ENCODE peak calls at places on chromosome 1, in nine cellular contexts. One of them, this sample, is unnamed.
A peak's percentile ranks its signal among the peaks of the same experiment; 100 is the strongest.

GRCh38 chr1:206693592-206693991 is 8.9 kb downstream of the MAPKAPK2 start:
- DNase-seq in neural progenitor cell: no peak
- DNase-seq in IMR-90: peak; percentile 50
- DNase-seq in mammary epithelial cell: no peak
- DNase-seq in neuronal stem cell: no peak
- DNase-seq in MM.1S: no peak
- DNase-seq in osteoblast: peak; percentile 92
- DNase-seq in hepatocyte: no peak
- DNase-seq in fibroblast of lung: peak; percentile 31
- DNase-seq in this sample: no peak

GRCh38 chr1:229420765-229421164 is 13.1 kb downstream of the ACTA1 start:
- DNase-seq in neural progenitor cell: no peak
- DNase-seq in IMR-90: no peak
- DNase-seq in mammary epithelial cell: no peak
- DNase-seq in neuronal stem cell: no peak
- DNase-seq in MM.1S: no peak
- DNase-seq in osteoblast: no peak
- DNase-seq in hepatocyte: no peak
- DNase-seq in fibroblast of lung: no peak
- DNase-seq in this sample: peak; percentile 20

GRCh38 chr1:39268112-39268581 is 63.7 kb downstream of the MACF1 start:
- DNase-seq in neural progenitor cell: peak; percentile 64
- DNase-seq in IMR-90: peak; percentile 90
- DNase-seq in mammary epithelial cell: peak; percentile 83
- DNase-seq in neuronal stem cell: peak; percentile 27
- DNase-seq in MM.1S: peak; percentile 77
- DNase-seq in osteoblast: peak; percentile 84
- DNase-seq in hepatocyte: peak; percentile 49
- DNase-seq in fibroblast of lung: peak; percentile 93
- DNase-seq in this sample: no peak

GRCh38 chr1:14810631-14811325 is 212.3 kb downstream of the KAZN start:
- DNase-seq in neural progenitor cell: no peak
- DNase-seq in IMR-90: no peak
- DNase-seq in mammary epithelial cell: no peak
- DNase-seq in neuronal stem cell: no peak
- DNase-seq in MM.1S: no peak
- DNase-seq in osteoblast: no peak
- DNase-seq in hepatocyte: no peak
- DNase-seq in fibroblast of lung: no peak
- DNase-seq in this sample: no peak

GRCh38 chr1:204672482-204673216 is 12.9 kb downstream of the LRRN2 start:
- DNase-seq in neural progenitor cell: no peak
- DNase-seq in IMR-90: no peak
- DNase-seq in mammary epithelial cell: no peak
- DNase-seq in neuronal stem cell: no peak
- DNase-seq in MM.1S: no peak
- DNase-seq in osteoblast: peak; percentile 21
- DNase-seq in hepatocyte: no peak
- DNase-seq in fibroblast of lung: no peak
- DNase-seq in this sample: no peak

GRCh38 chr1:81679972-81680371 is 120.8 kb upstream of the ADGRL2 start:
- DNase-seq in neural progenitor cell: peak; percentile 82
- DNase-seq in IMR-90: peak; percentile 45
- DNase-seq in mammary epithelial cell: no peak
- DNase-seq in neuronal stem cell: peak; percentile 35
- DNase-seq in MM.1S: no peak
- DNase-seq in osteoblast: no peak
- DNase-seq in hepatocyte: peak; percentile 59
- DNase-seq in fibroblast of lung: peak; percentile 61
- DNase-seq in this sample: no peak

GRCh38 chr1:175317309-175317708 is 124.7 kb upstream of the KIAA0040 start:
- DNase-seq in neural progenitor cell: peak; percentile 23
- DNase-seq in IMR-90: no peak
- DNase-seq in mammary epithelial cell: no peak
- DNase-seq in neuronal stem cell: no peak
- DNase-seq in MM.1S: peak; percentile 26
- DNase-seq in osteoblast: no peak
- DNase-seq in hepatocyte: no peak
- DNase-seq in fibroblast of lung: peak; percentile 3
- DNase-seq in this sample: peak; percentile 39

GRCh38 chr1:243227596-243227995 is 27.5 kb downstream of the CEP170 start:
- DNase-seq in neural progenitor cell: no peak
- DNase-seq in IMR-90: no peak
- DNase-seq in mammary epithelial cell: no peak
- DNase-seq in neuronal stem cell: no peak
- DNase-seq in MM.1S: no peak
- DNase-seq in osteoblast: no peak
- DNase-seq in hepatocyte: no peak
- DNase-seq in fibroblast of lung: no peak
- DNase-seq in this sample: no peak

GRCh38 chr1:29647581-29647980 is 411.3 kb downstream of the PTPRU start:
- DNase-seq in neural progenitor cell: no peak
- DNase-seq in IMR-90: peak; percentile 15
- DNase-seq in mammary epithelial cell: peak; percentile 51
- DNase-seq in neuronal stem cell: no peak
- DNase-seq in MM.1S: no peak
- DNase-seq in osteoblast: no peak
- DNase-seq in hepatocyte: no peak
- DNase-seq in fibroblast of lung: peak; percentile 17
- DNase-seq in this sample: no peak

GRCh38 chr1:112177314-112177713 is 187.8 kb upstream of the KCND3 start:
- DNase-seq in neural progenitor cell: no peak
- DNase-seq in IMR-90: no peak
- DNase-seq in mammary epithelial cell: no peak
- DNase-seq in neuronal stem cell: no peak
- DNase-seq in MM.1S: no peak
- DNase-seq in osteoblast: no peak
- DNase-seq in hepatocyte: no peak
- DNase-seq in fibroblast of lung: no peak
- DNase-seq in this sample: no peak

GRCh38 chr1:112169517-112169916 is 180.0 kb upstream of the KCND3 start:
- DNase-seq in neural progenitor cell: no peak
- DNase-seq in IMR-90: no peak
- DNase-seq in mammary epithelial cell: no peak
- DNase-seq in neuronal stem cell: no peak
- DNase-seq in MM.1S: no peak
- DNase-seq in osteoblast: no peak
- DNase-seq in hepatocyte: no peak
- DNase-seq in fibroblast of lung: no peak
- DNase-seq in this sample: no peak

DNA sequence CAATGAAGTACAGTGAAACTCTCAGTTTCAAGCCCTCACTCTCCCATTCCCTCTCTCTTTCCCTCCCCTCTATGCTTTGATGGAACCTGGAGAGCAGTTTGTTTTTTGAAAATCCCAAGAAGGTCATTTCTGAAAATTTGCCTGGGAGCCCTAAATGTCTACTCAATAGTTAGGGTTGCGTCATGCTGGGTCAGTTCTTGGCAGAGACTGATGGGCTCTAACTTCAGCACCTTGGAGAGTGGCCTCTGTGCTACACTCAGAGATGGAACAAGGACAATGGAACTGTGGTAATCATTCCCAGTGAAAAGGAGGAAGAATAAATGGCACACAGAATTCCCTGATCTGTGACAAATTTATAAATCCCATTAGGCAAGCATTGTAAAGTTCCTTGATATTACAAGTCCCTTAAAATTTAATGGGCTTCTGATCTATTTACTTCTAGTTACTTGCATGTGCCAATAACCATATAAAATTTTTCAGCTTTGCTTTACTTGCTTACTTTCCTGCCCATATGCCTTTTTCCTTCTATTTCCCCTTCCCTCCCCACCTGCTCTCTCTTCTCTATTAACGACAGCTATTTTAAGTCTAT is 182.9 kb upstream of the KCND3 start:
- DNase-seq in neural progenitor cell: peak; percentile 90
- DNase-seq in IMR-90: peak; percentile 34
- DNase-seq in mammary epithelial cell: peak; percentile 48
- DNase-seq in neuronal stem cell: peak; percentile 77
- DNase-seq in MM.1S: peak; percentile 8
- DNase-seq in osteoblast: peak; percentile 59
- DNase-seq in hepatocyte: peak; percentile 84
- DNase-seq in fibroblast of lung: peak; percentile 49
- DNase-seq in this sample: peak; percentile 7
- H3K36me3 ChIP-seq in neural progenitor cell: no peaks in the 10 kb centered on the region
- H3K36me3 ChIP-seq in IMR-90: no peaks in the 10 kb centered on the region
- H3K36me3 ChIP-seq in mammary epithelial cell: no peaks in the 10 kb centered on the region
- H3K36me3 ChIP-seq in neuronal stem cell: no peaks in the 10 kb centered on the region
- H3K36me3 ChIP-seq in MM.1S: no peaks in the 10 kb centered on the region
- H3K36me3 ChIP-seq in osteoblast: no peaks in the 10 kb centered on the region
- H3K36me3 ChIP-seq in hepatocyte: no peaks in the 10 kb centered on the region
- H3K36me3 ChIP-seq in fibroblast of lung: no peaks in the 10 kb centered on the region
- H3K36me3 ChIP-seq in this sample: no peaks in the 10 kb centered on the region

DNA sequence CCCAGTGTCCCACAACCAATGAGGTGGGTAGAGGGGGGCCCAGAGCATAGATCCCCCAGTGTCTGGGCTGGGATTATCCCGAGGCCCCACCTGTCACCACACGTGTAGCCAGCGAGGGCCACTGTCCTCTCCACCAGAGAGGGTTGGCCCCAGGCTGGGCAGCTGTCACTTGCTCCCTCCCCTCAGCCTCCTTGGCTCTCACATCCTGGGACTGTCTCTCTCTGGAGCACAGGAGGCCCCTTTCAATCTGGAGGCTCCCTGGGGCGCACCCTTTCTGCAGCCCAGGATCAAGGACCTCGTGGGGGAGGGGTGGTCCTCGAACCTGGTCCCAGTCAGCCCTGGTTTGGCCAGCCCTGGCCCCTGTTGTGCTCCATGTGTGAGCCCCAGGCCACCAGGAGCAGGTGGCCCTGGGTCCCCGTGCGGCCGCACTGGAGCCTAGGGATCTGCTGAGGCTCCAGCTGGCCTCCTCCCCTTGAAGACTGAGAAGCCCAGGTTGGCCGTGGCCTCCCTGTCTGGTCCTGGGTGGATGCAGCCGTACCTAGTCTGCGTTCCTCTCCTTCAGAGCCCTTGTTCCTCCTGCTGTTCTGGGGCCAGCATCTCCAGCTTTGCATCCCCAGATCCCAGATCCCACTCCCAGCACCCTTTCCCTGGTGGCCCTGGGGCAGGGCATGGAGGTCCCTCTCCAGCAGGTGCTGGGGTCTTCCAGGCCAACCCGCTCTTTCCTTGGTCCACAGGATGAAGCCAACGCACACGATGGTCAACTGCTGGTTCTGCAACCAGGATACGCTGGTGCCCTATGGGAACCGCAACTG is 6.7 kb downstream of the TMEM201 start:
- DNase-seq in neural progenitor cell: no peak
- DNase-seq in IMR-90: no peak
- DNase-seq in mammary epithelial cell: no peak
- DNase-seq in neuronal stem cell: no peak
- DNase-seq in MM.1S: no peak
- DNase-seq in osteoblast: peak; percentile 68
- DNase-seq in hepatocyte: no peak
- DNase-seq in fibroblast of lung: no peak
- DNase-seq in this sample: no peak
- H3K4me1 ChIP-seq in neural progenitor cell: peaks cover 48% of the 10 kb centered on the region
- H3K4me1 ChIP-seq in IMR-90: peaks cover 10% of the 10 kb centered on the region
- H3K4me1 ChIP-seq in mammary epithelial cell: peaks cover 19% of the 10 kb centered on the region
- H3K4me1 ChIP-seq in neuronal stem cell: peaks cover 41% of the 10 kb centered on the region
- H3K4me1 ChIP-seq in MM.1S: peaks cover 2% of the 10 kb centered on the region
- H3K4me1 ChIP-seq in osteoblast: peaks cover 7% of the 10 kb centered on the region
- H3K4me1 ChIP-seq in hepatocyte: peaks cover 5% of the 10 kb centered on the region
- H3K4me1 ChIP-seq in fibroblast of lung: peaks cover 4% of the 10 kb centered on the region
- H3K4me1 ChIP-seq in this sample: peaks cover 33% of the 10 kb centered on the region

GRCh38 chr1:110673805-110674336 is 869 bp downstream of the KCNA3 start:
- DNase-seq in neural progenitor cell: no peak
- DNase-seq in IMR-90: no peak
- DNase-seq in mammary epithelial cell: no peak
- DNase-seq in neuronal stem cell: no peak
- DNase-seq in MM.1S: no peak
- DNase-seq in osteoblast: peak; percentile 14
- DNase-seq in hepatocyte: no peak
- DNase-seq in fibroblast of lung: no peak
- DNase-seq in this sample: peak; percentile 28
- H3K4me2 ChIP-seq in neural progenitor cell: peak overlapping the region; percentile 83
- H3K4me2 ChIP-seq in IMR-90: no peak overlapping the region
- H3K4me2 ChIP-seq in mammary epithelial cell: peak overlapping the region; percentile 71
- H3K4me2 ChIP-seq in neuronal stem cell: peak overlapping the region; percentile 84
- H3K4me2 ChIP-seq in MM.1S: peak overlapping the region; percentile 87
- H3K4me2 ChIP-seq in osteoblast: no peak overlapping the region
- H3K4me2 ChIP-seq in hepatocyte: peak overlapping the region; percentile 98
- H3K4me2 ChIP-seq in fibroblast of lung: peak overlapping the region; percentile 84
- H3K4me2 ChIP-seq in this sample: peak overlapping the region; percentile 90

GRCh38 chr1:151287341-151287699 is 5.2 kb downstream of the ZNF687 start:
- DNase-seq in neural progenitor cell: no peak
- DNase-seq in IMR-90: no peak
- DNase-seq in mammary epithelial cell: no peak
- DNase-seq in neuronal stem cell: no peak
- DNase-seq in MM.1S: no peak
- DNase-seq in osteoblast: no peak
- DNase-seq in hepatocyte: no peak
- DNase-seq in fibroblast of lung: no peak
- DNase-seq in this sample: no peak

GRCh38 chr1:151289080-151289935 is 7.2 kb downstream of the ZNF687 start:
- DNase-seq in neural progenitor cell: no peak
- DNase-seq in IMR-90: no peak
- DNase-seq in mammary epithelial cell: no peak
- DNase-seq in neuronal stem cell: no peak
- DNase-seq in MM.1S: no peak
- DNase-seq in osteoblast: peak; percentile 80
- DNase-seq in hepatocyte: no peak
- DNase-seq in fibroblast of lung: no peak
- DNase-seq in this sample: no peak

GRCh38 chr1:151288502-151288901 is 6.4 kb downstream of the ZNF687 start:
- DNase-seq in neural progenitor cell: no peak
- DNase-seq in IMR-90: no peak
- DNase-seq in mammary epithelial cell: no peak
- DNase-seq in neuronal stem cell: no peak
- DNase-seq in MM.1S: no peak
- DNase-seq in osteoblast: no peak
- DNase-seq in hepatocyte: no peak
- DNase-seq in fibroblast of lung: no peak
- DNase-seq in this sample: no peak

GRCh38 chr1:151286619-151287340 is 4.7 kb downstream of the ZNF687 start:
- DNase-seq in neural progenitor cell: no peak
- DNase-seq in IMR-90: no peak
- DNase-seq in mammary epithelial cell: no peak
- DNase-seq in neuronal stem cell: no peak
- DNase-seq in MM.1S: no peak
- DNase-seq in osteoblast: peak; percentile 76
- DNase-seq in hepatocyte: no peak
- DNase-seq in fibroblast of lung: no peak
- DNase-seq in this sample: no peak

DNA sequence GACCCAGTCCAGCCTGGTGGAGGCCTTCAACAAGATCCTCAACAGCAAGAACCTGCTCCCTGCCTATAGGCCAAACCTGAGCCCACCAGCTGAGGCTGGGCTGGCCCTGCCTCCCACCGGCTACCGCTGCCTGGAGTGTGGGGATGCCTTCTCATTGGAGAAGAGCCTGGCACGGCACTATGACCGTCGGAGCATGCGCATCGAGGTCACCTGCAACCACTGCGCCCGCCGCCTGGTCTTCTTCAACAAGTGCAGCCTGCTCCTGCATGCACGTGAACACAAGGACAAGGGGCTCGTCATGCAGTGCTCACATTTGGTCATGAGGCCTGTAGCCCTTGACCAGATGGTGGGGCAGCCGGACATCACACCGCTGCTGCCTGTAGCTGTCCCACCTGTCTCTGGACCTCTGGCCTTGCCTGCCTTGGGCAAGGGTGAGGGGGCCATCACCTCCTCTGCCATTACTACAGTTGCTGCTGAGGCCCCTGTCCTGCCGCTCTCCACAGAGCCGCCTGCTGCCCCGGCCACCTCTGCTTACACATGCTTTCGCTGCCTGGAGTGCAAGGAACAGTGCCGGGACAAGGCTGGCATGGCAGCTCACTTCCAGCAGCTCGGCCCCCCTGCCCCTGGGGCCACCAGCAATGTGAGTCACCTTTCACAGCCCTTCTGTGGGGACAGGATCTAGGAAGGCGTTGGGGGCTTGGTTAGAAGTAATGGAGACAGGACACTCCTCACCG is 5.8 kb downstream of the ZNF687 start:
- DNase-seq in neural progenitor cell: no peak
- DNase-seq in IMR-90: no peak
- DNase-seq in mammary epithelial cell: no peak
- DNase-seq in neuronal stem cell: no peak
- DNase-seq in MM.1S: no peak
- DNase-seq in osteoblast: peak; percentile 81
- DNase-seq in hepatocyte: no peak
- DNase-seq in fibroblast of lung: no peak
- DNase-seq in this sample: no peak
- H3K36me3 ChIP-seq in neural progenitor cell: no peaks in the 10 kb centered on the region
- H3K36me3 ChIP-seq in IMR-90: peaks cover 68% of the 10 kb centered on the region
- H3K36me3 ChIP-seq in mammary epithelial cell: peaks cover 8% of the 10 kb centered on the region
- H3K36me3 ChIP-seq in neuronal stem cell: peaks cover 83% of the 10 kb centered on the region
- H3K36me3 ChIP-seq in MM.1S: no peaks in the 10 kb centered on the region
- H3K36me3 ChIP-seq in osteoblast: peaks cover 66% of the 10 kb centered on the region
- H3K36me3 ChIP-seq in hepatocyte: no peaks in the 10 kb centered on the region
- H3K36me3 ChIP-seq in fibroblast of lung: peaks cover 39% of the 10 kb centered on the region
- H3K36me3 ChIP-seq in this sample: peaks cover 70% of the 10 kb centered on the region

This sample was measured in OCI-LY7.